ENCODE peak calls at places on chromosome 14, in eight cellular contexts. V is tibial artery, E is AG09309, O is psoas muscle, K is stomach, S is IMR-90, I is A549, W is lower leg skin. Y is an unnamed sample.
A peak's percentile ranks its signal among the peaks of the same experiment; 100 is the strongest.

GRCh38 chr14:105193916-105194782 is 13.0 kb upstream of the NUDT14 start:
- DNase-seq in V (no peak), E (no peak), O (no peak), K (no peak), S (peak; percentile 11), I (no peak), W (no peak), Y (no peak)

GRCh38 chr14:98548071-98548686 is 723.8 kb downstream of the BCL11B start:
- DNase-seq in V (no peak), E (no peak), O (no peak), K (no peak), S (no peak), I (no peak), W (no peak), Y (no peak)

GRCh38 chr14:101520621-101521305 is 40.5 kb upstream of the DIO3 start:
- DNase-seq in V (peak; percentile 83), E (peak; percentile 10), O (peak; percentile 80), K (no peak), S (no peak), I (no peak), W (peak; percentile 69), Y (peak; percentile 53)

GRCh38 chr14:100822921-100823320 is 3.0 kb upstream of the MEG3 start:
- DNase-seq in V (no peak), E (no peak), O (no peak), K (no peak), S (peak; percentile 37), I (no peak), W (no peak), Y (peak; percentile 74)

GRCh38 chr14:77058082-77058481 is 29.6 kb upstream of the IRF2BPL start:
- DNase-seq in V (no peak), E (no peak), O (peak; percentile 6), K (no peak), S (no peak), I (no peak), W (no peak), Y (no peak)

GRCh38 chr14:104271394-104271793 is 133.0 kb downstream of the KIF26A start:
- DNase-seq in V (no peak), E (no peak), O (no peak), K (no peak), S (no peak), I (no peak), W (no peak), Y (no peak)

GRCh38 chr14:106850913-106851825 is 1324.8 kb downstream of the TMEM121 start:
- DNase-seq in V (no peak), E (no peak), O (no peak), K (no peak), S (no peak), I (no peak), W (no peak), Y (no peak)

GRCh38 chr14:102007916-102008418 is 43.6 kb downstream of the DYNC1H1 start:
- DNase-seq in V (no peak), E (no peak), O (no peak), K (no peak), S (no peak), I (no peak), W (no peak), Y (no peak)

GRCh38 chr14:30621354-30621953 is 665 bp upstream of the SCFD1 start:
- DNase-seq in V (no peak), E (no peak), O (peak; percentile 35), K (no peak), S (peak; percentile 3), I (peak; percentile 48), W (no peak), Y (no peak)

GRCh38 chr14:75996488-75996887 is 10.9 kb downstream of the IFT43 start:
- DNase-seq in V (no peak), E (no peak), O (no peak), K (no peak), S (no peak), I (no peak), W (no peak), Y (no peak)

DNA sequence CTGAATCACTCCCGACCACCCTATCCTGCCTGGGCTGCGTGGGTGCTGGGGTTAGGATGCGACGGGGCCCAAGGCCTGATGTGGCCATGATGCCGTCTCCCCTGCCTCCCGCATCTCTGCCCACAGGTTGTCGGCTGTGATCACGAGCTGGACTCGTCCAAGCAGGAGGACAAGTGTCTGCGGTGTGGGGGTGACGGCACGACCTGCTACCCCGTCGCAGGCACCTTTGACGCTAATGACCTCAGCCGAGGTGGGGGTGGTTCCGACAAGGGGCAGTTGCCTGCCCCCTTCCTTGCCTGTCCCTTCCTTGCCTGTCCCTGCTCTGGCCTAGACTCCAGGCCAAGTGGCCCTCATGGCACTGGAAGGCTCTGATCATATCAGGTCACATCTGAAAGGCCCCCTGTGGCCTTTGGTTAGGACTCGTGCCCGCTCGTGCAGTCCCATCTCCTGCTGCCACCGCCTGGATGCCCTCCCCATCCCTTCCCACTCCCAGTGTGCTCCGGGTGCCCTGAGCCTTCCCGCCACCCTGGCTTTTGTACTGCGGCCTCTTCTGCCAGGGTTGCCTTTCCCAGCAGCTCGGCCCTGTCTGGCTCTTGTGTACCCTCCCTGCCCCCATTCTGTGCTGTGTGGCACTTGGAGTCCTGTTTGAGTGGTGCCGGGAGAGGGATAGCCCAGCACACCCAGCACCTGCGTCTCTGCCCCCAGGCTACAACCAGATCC is 13.6 kb downstream of the PAPLN start:
- DNase-seq in V (no peak), E (no peak), O (peak; percentile 36), K (no peak), S (no peak), I (no peak), W (no peak), Y (no peak)
- H3K4me3 ChIP-seq in V (no peak overlapping the region), E (no peak overlapping the region), O (no peak overlapping the region), K (no peak overlapping the region), S (no peak overlapping the region), I (no peak overlapping the region), W (no peak overlapping the region), Y (no peak overlapping the region)

DNA sequence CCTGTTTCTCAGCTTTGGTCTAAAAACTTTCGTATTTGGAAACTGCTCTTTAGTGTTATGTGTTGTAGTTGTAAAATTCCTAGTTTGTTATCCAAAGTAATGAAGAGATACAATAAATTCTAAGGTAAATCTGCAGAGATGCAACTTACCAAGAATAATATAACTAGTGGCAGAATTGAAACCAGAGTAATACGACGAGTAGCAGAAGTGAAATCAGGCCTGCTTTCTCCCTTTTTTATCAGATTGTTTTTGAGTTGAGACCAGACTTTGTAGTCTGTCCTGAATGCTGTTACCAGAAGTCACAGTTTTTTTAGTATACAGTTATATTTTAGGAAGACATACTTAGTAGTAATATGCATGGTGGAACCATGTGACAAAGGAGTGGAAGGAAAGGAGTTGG is 12.5 kb downstream of the PAPOLA start:
- DNase-seq in V (no peak), E (no peak), O (no peak), K (no peak), S (no peak), I (no peak), W (no peak), Y (no peak)
- H3K4me3 ChIP-seq in V (no peak overlapping the region), E (no peak overlapping the region), O (no peak overlapping the region), K (no peak overlapping the region), S (no peak overlapping the region), I (no peak overlapping the region), W (no peak overlapping the region), Y (no peak overlapping the region)

GRCh38 chr14:96797943-96798349 is 764 bp downstream of the VRK1 start:
- DNase-seq in V (no peak), E (no peak), O (no peak), K (no peak), S (no peak), I (peak; percentile 16), W (no peak), Y (no peak)

GRCh38 chr14:96795443-96795842 is 1.7 kb upstream of the VRK1 start:
- DNase-seq in V (no peak), E (no peak), O (no peak), K (no peak), S (no peak), I (no peak), W (no peak), Y (no peak)

GRCh38 chr14:96799489-96800056 is 2.4 kb downstream of the VRK1 start:
- DNase-seq in V (no peak), E (no peak), O (no peak), K (no peak), S (no peak), I (no peak), W (no peak), Y (no peak)

GRCh38 chr14:96797188-96797942 is at the start of gene VRK1:
- DNase-seq in V (peak; percentile 96), E (peak; percentile 68), O (peak; percentile 98), K (peak; percentile 97), S (peak; percentile 93), I (peak; percentile 94), W (peak; percentile 95), Y (peak; percentile 98)

GRCh38 chr14:96796851-96797187 is 363 bp upstream of the VRK1 start:
- DNase-seq in V (no peak), E (no peak), O (no peak), K (no peak), S (no peak), I (no peak), W (no peak), Y (no peak)
- H3K4me3 ChIP-seq in V (no peak overlapping the region), E (no peak overlapping the region), O (peak overlapping the region; percentile 87), K (peak overlapping the region; percentile 88), S (no peak overlapping the region), I (peak overlapping the region; percentile 95), W (no peak overlapping the region), Y (peak overlapping the region; percentile 75)

GRCh38 chr14:68547305-68548193 is 245.3 kb downstream of the ZFP36L1 start:
- DNase-seq in V (peak; percentile 95), E (peak; percentile 82), O (peak; percentile 75), K (peak; percentile 41), S (peak; percentile 93), I (peak; percentile 83), W (peak; percentile 92), Y (peak; percentile 67)
- H3K4me3 ChIP-seq in V (no peak overlapping the region), E (no peak overlapping the region), O (no peak overlapping the region), K (no peak overlapping the region), S (no peak overlapping the region), I (no peak overlapping the region), W (no peak overlapping the region), Y (no peak overlapping the region)